ENCODE peak calls at places on chromosomes 12 and 14, in four cellular contexts. One of them, this sample, is unnamed.

GRCh38 chr12:131720921-131721320 is 10.0 kb downstream of the SFSWAP start:
- DNase-seq in K562: no peak
- DNase-seq in A549: no peak
- DNase-seq in H1: no peak
- DNase-seq in this sample: no peak

GRCh38 chr12:116284401-116284800 is 6.9 kb upstream of the MED13L start:
- DNase-seq in K562: no peak
- DNase-seq in H1: no peak
- DNase-seq in A549: no peak
- DNase-seq in this sample: no peak

GRCh38 chr12:88188180-88188579 is 46.1 kb downstream of the TMTC3 start:
- DNase-seq in K562: no peak
- DNase-seq in A549: no peak
- DNase-seq in H1: no peak
- DNase-seq in this sample: no peak

GRCh38 chr12:27385756-27386155 is 53.1 kb downstream of the BMAL2 start:
- DNase-seq in A549: no peak
- DNase-seq in K562: no peak
- DNase-seq in H1: no peak
- DNase-seq in this sample: no peak

GRCh38 chr14:101731187-101732080 is 30.1 kb upstream of the PPP2R5C start:
- DNase-seq in H1: no peak
- DNase-seq in K562: peak; percentile 51
- DNase-seq in A549: peak; percentile 73
- DNase-seq in this sample: peak; percentile 90

GRCh38 chr14:31834616-31835015 is 242.5 kb upstream of the ARHGAP5 start:
- DNase-seq in H1: no peak
- DNase-seq in A549: no peak
- DNase-seq in K562: no peak
- DNase-seq in this sample: peak; percentile 41

GRCh38 chr12:115752913-115753726 is 524.4 kb downstream of the MED13L start:
- DNase-seq in H1: no peak
- DNase-seq in A549: peak; percentile 58
- DNase-seq in K562: peak; percentile 36
- DNase-seq in this sample: peak; percentile 58

GRCh38 chr14:51548187-51548586 is 103.5 kb upstream of the FRMD6 start:
- DNase-seq in A549: no peak
- DNase-seq in K562: no peak
- DNase-seq in H1: no peak
- DNase-seq in this sample: no peak

GRCh38 chr14:77882098-77882497 is 82.2 kb downstream of the ADCK1 start:
- DNase-seq in H1: no peak
- DNase-seq in A549: no peak
- DNase-seq in K562: no peak
- DNase-seq in this sample: no peak

GRCh38 chr12:9687228-9687627 is 17.7 kb downstream of the CLEC2D start:
- DNase-seq in A549: no peak
- DNase-seq in K562: peak; percentile 8
- DNase-seq in H1: no peak
- DNase-seq in this sample: no peak

GRCh38 chr12:53505555-53506449 is 1.5 kb downstream of the NPFF start:
- DNase-seq in H1: no peak
- DNase-seq in K562: no peak
- DNase-seq in A549: no peak
- DNase-seq in this sample: no peak

GRCh38 chr14:104239185-104239775 is 100.9 kb downstream of the KIF26A start:
- DNase-seq in H1: no peak
- DNase-seq in A549: no peak
- DNase-seq in K562: no peak
- DNase-seq in this sample: no peak

GRCh38 chr12:95700316-95700785 is 90.2 kb downstream of the NTN4 start:
- DNase-seq in K562: no peak
- DNase-seq in H1: no peak
- DNase-seq in A549: no peak
- DNase-seq in this sample: no peak

GRCh38 chr14:74595006-74595735 is 16.9 kb downstream of the LTBP2 start:
- DNase-seq in A549: no peak
- DNase-seq in H1: no peak
- DNase-seq in K562: no peak
- DNase-seq in this sample: no peak

GRCh38 chr12:130298322-130298721 is 39.4 kb upstream of the PIWIL1 start:
- DNase-seq in H1: no peak
- DNase-seq in K562: no peak
- DNase-seq in A549: no peak
- DNase-seq in this sample: no peak

GRCh38 chr14:67566908-67567307 is 33.2 kb downstream of the PIGH start:
- DNase-seq in K562: no peak
- DNase-seq in A549: no peak
- DNase-seq in H1: no peak
- DNase-seq in this sample: no peak

GRCh38 chr14:105153331-105153731 is 15.2 kb downstream of the JAG2 start:
- DNase-seq in A549: no peak
- DNase-seq in K562: no peak
- DNase-seq in H1: no peak
- DNase-seq in this sample: no peak

GRCh38 chr14:83556746-83557460 is 1973.0 kb upstream of the FLRT2 start:
- DNase-seq in K562: no peak
- DNase-seq in H1: no peak
- DNase-seq in A549: no peak
- DNase-seq in this sample: no peak

GRCh38 chr12:106132175-106133135 is 6.3 kb downstream of the NUAK1 start:
- DNase-seq in A549: no peak
- DNase-seq in H1: no peak
- DNase-seq in K562: no peak
- DNase-seq in this sample: no peak

GRCh38 chr12:46084666-46085631 is 94.6 kb upstream of the SCAF11 start:
- DNase-seq in A549: no peak
- DNase-seq in K562: no peak
- DNase-seq in H1: no peak
- DNase-seq in this sample: no peak

GRCh38 chr12:43937947-43938346 is 102.1 kb downstream of the TMEM117 start:
- DNase-seq in H1: no peak
- DNase-seq in K562: peak; percentile 18
- DNase-seq in A549: peak; percentile 8
- DNase-seq in this sample: peak; percentile 2

GRCh38 chr14:101953151-101953550 is 11.2 kb upstream of the DYNC1H1 start:
- DNase-seq in K562: no peak
- DNase-seq in A549: no peak
- DNase-seq in H1: no peak
- DNase-seq in this sample: no peak

GRCh38 chr14:71473843-71474242 is 458.4 kb upstream of the RGS6 start:
- DNase-seq in H1: no peak
- DNase-seq in K562: no peak
- DNase-seq in A549: no peak
- DNase-seq in this sample: no peak
- TF ChIP-seq PHF8 in H1: no peak
- TF ChIP-seq PHF8 in K562: no peak
- TF ChIP-seq PHF8 in A549: no peak
- TF ChIP-seq PHF8 in this sample: no peak

GRCh38 chr14:80974338-80975078 is 19.1 kb downstream of the TSHR start:
- DNase-seq in K562: no peak
- DNase-seq in A549: no peak
- DNase-seq in H1: no peak
- DNase-seq in this sample: no peak

GRCh38 chr14:80978403-80978802 is 23.0 kb downstream of the TSHR start:
- DNase-seq in H1: no peak
- DNase-seq in A549: no peak
- DNase-seq in K562: no peak
- DNase-seq in this sample: no peak

GRCh38 chr14:80977103-80977728 is 21.8 kb downstream of the TSHR start:
- DNase-seq in H1: no peak
- DNase-seq in K562: no peak
- DNase-seq in A549: no peak
- DNase-seq in this sample: no peak

DNA sequence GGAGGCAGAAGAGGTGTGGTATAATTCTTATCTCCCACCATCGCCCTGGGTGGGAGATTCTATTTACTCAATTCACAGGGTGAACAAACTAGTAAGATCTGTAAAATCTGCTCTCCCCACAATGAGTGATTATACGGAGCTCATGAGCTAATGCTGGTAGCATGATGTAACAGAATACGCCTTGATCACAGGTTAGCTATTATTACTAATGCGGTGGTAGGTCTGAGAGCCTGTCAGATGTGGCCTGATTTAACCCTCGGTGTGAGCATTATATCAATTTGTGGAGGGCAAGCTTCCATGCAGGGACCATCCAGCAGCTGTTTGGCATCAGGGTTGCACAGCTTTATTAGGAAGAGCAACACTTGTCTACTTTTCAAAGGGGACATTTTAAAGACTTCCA is 18.5 kb downstream of the TSHR start:
- DNase-seq in A549: no peak
- DNase-seq in H1: no peak
- DNase-seq in K562: no peak
- DNase-seq in this sample: no peak
- TF ChIP-seq PHF8 in A549: no peak
- TF ChIP-seq PHF8 in H1: no peak
- TF ChIP-seq PHF8 in K562: no peak
- TF ChIP-seq PHF8 in this sample: no peak

GRCh38 chr14:91716999-91717398 is 14.9 kb downstream of the CATSPERB start:
- DNase-seq in H1: no peak
- DNase-seq in A549: no peak
- DNase-seq in K562: no peak
- DNase-seq in this sample: no peak
- TF ChIP-seq PHF8 in H1: no peak
- TF ChIP-seq PHF8 in A549: no peak
- TF ChIP-seq PHF8 in K562: no peak
- TF ChIP-seq PHF8 in this sample: no peak

GRCh38 chr14:72771561-72771960 is 122.3 kb downstream of the DPF3 start:
- DNase-seq in A549: no peak
- DNase-seq in K562: no peak
- DNase-seq in H1: no peak
- DNase-seq in this sample: no peak
- TF ChIP-seq PHF8 in A549: no peak
- TF ChIP-seq PHF8 in K562: no peak
- TF ChIP-seq PHF8 in H1: no peak
- TF ChIP-seq PHF8 in this sample: no peak

This sample was measured in HepG2.